ENCODE peak calls at places on chromosomes 11 and 22, in eight cellular contexts. P is RWPE1; M is CD4-positive, alpha-beta memory T cell; R is SJCRH30; X is PC-3; J is uterus; O is substantia nigra; T is cardiac muscle cell. F is an unnamed sample.

GRCh38 chr11:27239305-27239942 is 123.6 kb downstream of the CCDC34 start:
- DNase-seq in J (no peak), O (no peak), M (no peak), X (no peak), R (peak), P (no peak), T (no peak), F (no peak)

GRCh38 chr11:35491231-35491871 is 34.1 kb downstream of the PAMR1 start:
- DNase-seq in P (no peak), O (no peak), T (peak), M (no peak), R (no peak), X (peak), J (no peak), F (no peak)

GRCh38 chr11:35725880-35726279 is 63.3 kb downstream of the TRIM44 start:
- DNase-seq in R (peak), M (no peak), T (peak), X (peak), P (peak), J (no peak), O (no peak), F (no peak)

GRCh38 chr22:23376256-23376655 is 195.9 kb downstream of the BCR start:
- DNase-seq in R (peak), J (no peak), T (peak), M (no peak), O (no peak), X (peak), P (no peak), F (no peak)

GRCh38 chr11:85725510-85726258 is 39.7 kb upstream of the CCDC89 start:
- DNase-seq in J (no peak), R (no peak), X (peak), P (peak), M (no peak), T (peak), O (no peak), F (no peak)

GRCh38 chr11:13983081-13983751 is 20.7 kb downstream of the SPON1 start:
- DNase-seq in X (no peak), R (no peak), P (no peak), O (no peak), J (peak), M (no peak), T (no peak), F (peak)

GRCh38 chr11:44315947-44316387 is 6.0 kb upstream of the ALX4 start:
- DNase-seq in M (no peak), J (no peak), P (no peak), R (no peak), X (no peak), T (peak), O (no peak), F (no peak)

GRCh38 chr22:22604326-22605073 is 39.9 kb upstream of the GGTLC2 start:
- DNase-seq in T (no peak), O (no peak), J (no peak), X (no peak), R (no peak), P (no peak), M (no peak), F (no peak)

GRCh38 chr22:48744967-48745841 is 1082.5 kb downstream of the BRD1 start:
- DNase-seq in P (no peak), R (no peak), M (no peak), J (no peak), O (no peak), T (no peak), X (no peak), F (no peak)

GRCh38 chr11:65135633-65136145 is 1.4 kb upstream of the SYVN1 start:
- DNase-seq in T (no peak), P (no peak), M (no peak), J (no peak), O (no peak), X (no peak), R (no peak), F (no peak)

GRCh38 chr11:41392591-41392990 is 66.9 kb downstream of the LRRC4C start:
- DNase-seq in R (no peak), O (no peak), P (no peak), J (no peak), X (no peak), M (no peak), T (no peak), F (no peak)

GRCh38 chr22:35775339-35775738 is 57.7 kb downstream of the APOL5 start:
- DNase-seq in X (no peak), T (no peak), M (no peak), J (no peak), R (no peak), P (no peak), O (no peak), F (no peak)

GRCh38 chr22:49155039-49155808 is 672.4 kb downstream of the BRD1 start:
- DNase-seq in T (no peak), J (no peak), X (no peak), P (no peak), M (no peak), R (no peak), O (no peak), F (no peak)

GRCh38 chr11:116421529-116422185 is 351.1 kb downstream of the BUD13 start:
- DNase-seq in X (no peak), R (no peak), M (no peak), O (no peak), J (no peak), T (no peak), P (no peak), F (no peak)

GRCh38 chr11:98728421-98728820 is 292.3 kb upstream of the CNTN5 start:
- DNase-seq in O (no peak), X (no peak), R (no peak), T (no peak), P (no peak), J (no peak), M (no peak), F (no peak)
- H3K27ac ChIP-seq in O (no peak), X (no peak), R (no peak), T (no peak), P (no peak), J (no peak), M (no peak), F (no peak)

GRCh38 chr11:77821349-77821851 is 456 bp downstream of the AAMDC start:
- DNase-seq in J (no peak), O (peak), T (peak), R (no peak), X (peak), M (peak), P (peak), F (peak)
- H3K27ac ChIP-seq in J (peak), O (peak), T (peak), R (no peak), X (no peak), M (peak), P (peak), F (peak)

GRCh38 chr11:63527667-63528066 is 8.9 kb upstream of the PLAAT4 start:
- DNase-seq in M (no peak), O (no peak), J (no peak), P (no peak), T (no peak), X (no peak), R (no peak), F (no peak)

GRCh38 chr11:63520606-63521170 is 14.8 kb downstream of the LGALS12 start:
- DNase-seq in T (no peak), M (no peak), P (no peak), X (peak), J (no peak), O (no peak), R (no peak), F (no peak)

GRCh38 chr11:63521896-63522295 is 14.7 kb upstream of the PLAAT4 start:
- DNase-seq in P (no peak), O (no peak), J (no peak), R (no peak), X (peak), M (no peak), T (peak), F (no peak)

GRCh38 chr11:63518548-63518947 is 12.7 kb downstream of the LGALS12 start:
- DNase-seq in P (no peak), T (peak), J (no peak), O (no peak), X (peak), R (peak), M (peak), F (no peak)

DNA sequence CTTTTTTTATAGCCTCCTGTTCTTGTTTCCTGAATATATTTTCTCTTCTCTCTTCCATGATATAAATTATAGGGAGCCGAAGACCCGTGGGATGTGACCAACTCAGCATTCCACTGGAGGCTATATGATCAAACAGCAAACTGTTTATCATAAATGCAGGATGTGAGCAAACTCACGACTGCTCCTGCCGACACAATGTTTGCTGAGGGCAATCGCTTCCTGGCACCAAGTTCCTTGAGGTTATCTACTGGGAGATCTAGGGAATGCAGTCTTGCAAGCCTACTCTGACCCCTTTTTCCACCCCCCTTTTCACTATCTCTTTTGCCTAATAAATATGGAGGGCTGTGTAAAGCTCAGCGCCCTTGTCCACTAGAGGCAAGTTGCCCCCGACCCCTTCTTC is 13.5 kb upstream of the PLAAT4 start:
- DNase-seq in P (no peak), T (no peak), O (no peak), J (no peak), X (peak), M (no peak), R (no peak), F (no peak)
- H3K27ac ChIP-seq in P (no peak), T (no peak), O (no peak), J (no peak), X (peak), M (no peak), R (no peak), F (no peak)

GRCh38 chr11:120991830-120992686 is 31.8 kb upstream of the TBCEL start:
- DNase-seq in X (no peak), M (no peak), R (no peak), O (no peak), J (no peak), P (no peak), T (no peak), F (no peak)
- H3K27ac ChIP-seq in X (no peak), M (no peak), R (no peak), O (no peak), J (no peak), P (no peak), T (no peak), F (no peak)

DNA sequence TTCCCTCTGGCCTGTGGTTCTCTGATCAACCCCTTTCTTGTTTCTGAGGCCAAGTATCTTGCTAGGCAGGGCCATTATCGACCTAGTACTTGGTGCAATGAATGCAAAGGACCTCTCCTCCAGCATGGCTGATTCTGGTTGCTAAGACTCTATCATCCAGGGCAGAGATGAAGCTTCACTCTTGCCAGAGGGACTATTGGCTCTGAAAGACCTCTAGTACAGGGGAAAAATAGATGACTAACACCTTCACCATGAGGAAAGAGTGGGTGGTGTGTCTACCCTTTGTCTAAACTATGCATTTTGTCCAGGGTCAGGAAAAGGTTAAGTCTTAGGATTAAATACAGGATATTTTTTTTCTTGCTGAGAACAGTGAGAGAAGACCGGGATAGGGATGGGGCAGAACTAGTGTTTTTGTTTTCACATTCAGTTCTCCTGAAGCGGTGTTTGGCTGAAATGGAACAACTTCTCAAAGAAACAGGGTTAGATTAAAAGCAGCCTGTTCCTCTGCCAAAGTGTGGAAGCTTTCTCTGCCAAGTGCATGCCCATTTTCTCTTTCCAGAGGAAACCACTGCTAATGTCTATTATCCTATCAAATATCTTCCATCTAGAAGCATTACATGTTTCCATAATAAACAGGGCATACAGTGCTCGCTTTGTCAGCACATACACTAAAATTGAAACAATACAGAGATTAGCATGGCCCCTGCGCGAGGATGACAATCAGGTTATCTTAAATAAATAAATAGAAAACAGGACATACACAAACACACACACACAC is 5.0 kb upstream of the MTFP1 start:
- DNase-seq in T (peak), X (peak), J (no peak), P (peak), R (no peak), M (no peak), O (no peak), F (no peak)
- H3K27ac ChIP-seq in T (peak), X (peak), J (no peak), P (peak), R (no peak), M (no peak), O (no peak), F (peak)